ENCODE peak calls at places on chromosome 18, in four cellular contexts. A, W, L and J are unnamed samples.

GRCh38 chr18:77124452-77124922 is 8.1 kb downstream of the MBP start:
- DNase-seq in A (no peak), W (peak; percentile 52), L (no peak), J (no peak)

GRCh38 chr18:55795101-55795669 is 207.2 kb upstream of the TCF4 start:
- DNase-seq in A (no peak), W (no peak), L (no peak), J (no peak)

GRCh38 chr18:500230-500555 is 308 bp downstream of the COLEC12 start:
- DNase-seq in A (peak; percentile 64), W (no peak), L (no peak), J (no peak)

GRCh38 chr18:46434629-46435028 is 222.4 kb downstream of the LOXHD1 start:
- DNase-seq in A (no peak), W (no peak), L (no peak), J (no peak)

GRCh38 chr18:62999392-62999791 is 284.1 kb downstream of the PHLPP1 start:
- DNase-seq in A (no peak), W (peak; percentile 85), L (no peak), J (no peak)

GRCh38 chr18:75984853-75985252 is 510.2 kb downstream of the ZNF516 start:
- DNase-seq in A (no peak), W (no peak), L (no peak), J (no peak)

GRCh38 chr18:3596324-3597158 is 146.6 kb downstream of the TGIF1 start:
- DNase-seq in A (peak; percentile 69), W (no peak), L (peak; percentile 46), J (peak; percentile 23)

GRCh38 chr18:51051105-51051712 is 21.2 kb downstream of the SMAD4 start:
- DNase-seq in A (peak; percentile 47), W (no peak), L (no peak), J (peak; percentile 26)

GRCh38 chr18:39825485-39825884 is 2129.5 kb upstream of the PIK3C3 start:
- DNase-seq in A (no peak), W (no peak), L (no peak), J (no peak)

GRCh38 chr18:46336278-46337205 is 232.4 kb downstream of the HAUS1 start:
- DNase-seq in A (peak; percentile 38), W (no peak), L (no peak), J (no peak)

GRCh38 chr18:4807495-4808293 is 352.6 kb upstream of the DLGAP1 start:
- DNase-seq in A (no peak), W (peak; percentile 14), L (no peak), J (no peak)

GRCh38 chr18:71850602-71851001 is 693.5 kb downstream of the CBLN2 start:
- DNase-seq in A (no peak), W (no peak), L (no peak), J (no peak)

GRCh38 chr18:5456577-5457466 is 87.0 kb downstream of the EPB41L3 start:
- DNase-seq in A (peak; percentile 24), W (peak; percentile 34), L (no peak), J (no peak)

GRCh38 chr18:57446322-57446721 is 11.1 kb downstream of the ONECUT2 start:
- DNase-seq in A (no peak), W (no peak), L (no peak), J (no peak)

GRCh38 chr18:70333757-70334156 is 44.9 kb downstream of the SOCS6 start:
- DNase-seq in A (no peak), W (no peak), L (no peak), J (no peak)

GRCh38 chr18:56200381-56200831 is 438.0 kb downstream of the TXNL1 start:
- DNase-seq in A (no peak), W (no peak), L (no peak), J (no peak)

GRCh38 chr18:37458697-37459096 is 106.9 kb downstream of the CELF4 start:
- DNase-seq in A (no peak), W (no peak), L (no peak), J (no peak)

GRCh38 chr18:78731423-78732032 is 248.1 kb upstream of the SALL3 start:
- DNase-seq in A (no peak), W (no peak), L (peak; percentile 10), J (no peak)

GRCh38 chr18:77522031-77522675 is 272.5 kb downstream of the GALR1 start:
- DNase-seq in A (no peak), W (no peak), L (no peak), J (no peak)

GRCh38 chr18:45894818-45895217 is 69.3 kb downstream of the SIGLEC15 start:
- DNase-seq in A (no peak), W (no peak), L (no peak), J (no peak)

GRCh38 chr18:789397-789796 is 22.6 kb downstream of the YES1 start:
- DNase-seq in A (no peak), W (no peak), L (no peak), J (no peak)

GRCh38 chr18:21851327-21851961 is 110.9 kb downstream of the MIB1 start:
- DNase-seq in A (peak; percentile 23), W (no peak), L (no peak), J (no peak)

GRCh38 chr18:63348508-63349136 is 18.4 kb downstream of the KDSR start:
- DNase-seq in A (no peak), W (no peak), L (no peak), J (no peak)

GRCh38 chr18:4106407-4107033 is 348.6 kb downstream of the DLGAP1 start:
- DNase-seq in A (peak; percentile 34), W (no peak), L (peak; percentile 69), J (peak; percentile 54)

GRCh38 chr18:6199777-6200176 is 214.9 kb downstream of the L3MBTL4 start:
- DNase-seq in A (no peak), W (no peak), L (no peak), J (no peak)

GRCh38 chr18:13435596-13436333 is 217.2 kb downstream of the LDLRAD4 start:
- DNase-seq in A (no peak), W (no peak), L (no peak), J (no peak)

GRCh38 chr18:31941010-31941809 is 1.7 kb downstream of the TRAPPC8 start:
- DNase-seq in A (no peak), W (peak; percentile 62), L (no peak), J (no peak)
- H3K4me3 ChIP-seq in A (peak overlapping the region; percentile 71), W (peak overlapping the region; percentile 76), L (no peak overlapping the region), J (peak overlapping the region; percentile 89)

GRCh38 chr18:48767090-48767670 is 183.6 kb downstream of the SMAD7 start:
- DNase-seq in A (peak; percentile 47), W (no peak), L (no peak), J (no peak)
- TF ChIP-seq POLR2AphosphoS5 in A (no peak), W (no peak), L (no peak), J (no peak)

GRCh38 chr18:23702606-23703005 is 13.4 kb downstream of the LAMA3 start:
- DNase-seq in A (no peak), W (no peak), L (no peak), J (no peak)
- H3K9me3 ChIP-seq in A (no peaks in the 10 kb centered on the region), W (peaks cover 6% of the 10 kb centered on the region), L (no peaks in the 10 kb centered on the region), J (no peaks in the 10 kb centered on the region)

GRCh38 chr18:44680271-44681038 is at the start of gene SETBP1:
- DNase-seq in A (peak; percentile 84), W (peak; percentile 91), L (peak; percentile 76), J (peak; percentile 66)

GRCh38 chr18:44682871-44683221 is 2.2 kb downstream of the SETBP1 start:
- DNase-seq in A (no peak), W (no peak), L (peak; percentile 38), J (no peak)

GRCh38 chr18:44682181-44682870 is 1.6 kb downstream of the SETBP1 start:
- DNase-seq in A (no peak), W (no peak), L (no peak), J (peak; percentile 25)

GRCh38 chr18:44681039-44681595 is 429 bp downstream of the SETBP1 start:
- DNase-seq in A (peak; percentile 35), W (no peak), L (no peak), J (no peak)

DNA sequence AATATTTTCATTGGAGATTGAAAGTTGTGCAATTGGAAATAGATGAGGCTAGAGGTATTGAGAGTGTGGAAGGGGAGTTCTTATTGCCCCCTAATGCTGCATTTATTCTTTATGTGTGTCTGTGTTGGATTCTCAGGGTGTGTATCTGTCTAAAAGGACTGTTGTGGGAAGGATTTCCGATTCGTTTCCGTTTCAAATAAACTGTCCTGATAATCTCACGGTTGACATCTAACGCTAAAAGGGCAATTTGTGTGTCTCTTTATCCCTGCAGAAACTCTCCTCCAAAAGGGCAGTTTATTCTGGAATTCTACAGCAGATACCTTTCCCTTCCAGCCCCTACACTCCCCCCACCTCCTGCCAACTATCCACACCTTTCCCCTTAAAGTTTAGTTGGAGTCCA is 923 bp downstream of the SETBP1 start:
- DNase-seq in A (no peak), W (no peak), L (no peak), J (no peak)
- H3K4me3 ChIP-seq in A (peak overlapping the region; percentile 74), W (peak overlapping the region; percentile 77), L (peak overlapping the region; percentile 82), J (peak overlapping the region; percentile 78)

DNA sequence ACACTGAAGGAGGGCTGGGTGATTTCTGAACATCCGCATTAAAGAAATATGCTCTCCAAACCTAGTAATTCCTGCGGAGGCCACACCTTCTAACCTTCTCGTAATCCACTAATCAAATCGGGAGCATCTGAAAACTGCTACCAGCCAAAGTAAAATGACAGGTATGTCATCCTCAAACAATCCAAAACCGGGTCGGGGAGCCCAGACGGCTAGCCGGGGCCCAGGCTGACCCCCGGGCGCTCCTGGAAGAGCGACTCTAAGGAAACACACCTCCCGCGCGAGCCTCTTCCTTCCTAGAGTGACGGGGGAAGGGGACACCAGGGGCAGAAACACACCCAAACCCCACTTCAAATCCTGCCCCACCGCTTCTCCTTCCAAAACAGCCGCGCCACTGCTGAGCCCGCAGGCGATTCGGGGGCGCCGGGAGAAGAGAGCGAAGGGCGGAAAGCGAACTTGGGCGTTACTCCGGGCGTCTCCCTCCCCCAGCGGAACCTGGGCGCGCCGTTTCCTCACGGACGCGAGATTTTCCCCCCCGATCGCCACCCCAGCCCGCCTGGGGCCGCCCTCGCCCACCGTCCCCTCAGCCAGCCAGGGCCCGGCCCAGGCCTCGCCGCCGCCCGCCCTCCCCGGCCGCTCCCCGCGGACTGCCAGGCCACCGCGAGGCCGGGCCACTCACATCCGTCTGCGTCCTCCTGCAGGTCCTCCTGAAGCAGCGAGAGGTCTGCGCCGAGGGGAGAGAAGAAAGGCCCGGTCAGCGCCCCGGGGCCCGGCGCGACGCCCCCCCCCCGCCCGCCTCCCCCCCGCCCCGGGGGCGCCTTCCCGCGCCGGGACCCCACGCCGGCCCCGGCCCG is 584 bp downstream of the PPP4R1 start:
- DNase-seq in A (peak; percentile 80), W (peak; percentile 94), L (peak; percentile 57), J (peak; percentile 19)
- TF ChIP-seq POLR2AphosphoS5 in A (no peak), W (peak; percentile 53), L (no peak), J (no peak)

GRCh38 chr18:8847066-8847755 is 141.9 kb downstream of the MTCL1 start:
- DNase-seq in A (no peak), W (no peak), L (no peak), J (no peak)

GRCh38 chr18:8843005-8843404 is 137.6 kb downstream of the MTCL1 start:
- DNase-seq in A (no peak), W (no peak), L (no peak), J (no peak)

GRCh38 chr18:8841781-8842485 is 136.6 kb downstream of the MTCL1 start:
- DNase-seq in A (no peak), W (no peak), L (no peak), J (no peak)

GRCh38 chr18:8842506-8842905 is 137.2 kb downstream of the MTCL1 start:
- DNase-seq in A (no peak), W (no peak), L (no peak), J (no peak)

DNA sequence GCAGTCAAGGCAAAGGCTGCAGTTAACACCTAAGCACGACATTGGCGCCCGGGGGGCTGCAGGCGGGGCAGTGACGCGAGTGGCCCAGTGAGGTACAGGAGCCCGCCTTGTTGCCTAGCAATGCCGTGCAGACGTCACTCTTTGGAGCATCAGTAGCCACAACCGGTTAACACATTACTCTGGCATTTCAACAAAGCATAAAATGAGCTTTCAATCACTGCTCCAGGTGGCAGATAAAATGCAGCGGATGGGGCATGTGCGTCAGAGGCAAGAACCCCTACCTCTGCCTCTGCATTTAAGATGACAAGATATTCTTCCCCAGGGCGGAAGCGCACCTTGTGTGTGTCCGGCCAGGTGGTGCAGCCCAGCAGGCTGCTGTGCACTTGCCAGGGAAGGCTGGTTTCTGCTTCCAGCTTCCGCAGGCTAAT is 139.4 kb downstream of the MTCL1 start:
- DNase-seq in A (peak; percentile 56), W (peak; percentile 70), L (no peak), J (no peak)
- H3K9me3 ChIP-seq in A (no peaks in the 10 kb centered on the region), W (no peaks in the 10 kb centered on the region), L (no peaks in the 10 kb centered on the region), J (no peaks in the 10 kb centered on the region)